ENCODE peak calls at places on chromosomes 11 and 22, in four cellular contexts. W, X, N and I are unnamed samples.
A peak's percentile ranks its signal among the peaks of the same experiment; 100 is the strongest.

GRCh38 chr11:44286268-44286880 is 23.6 kb downstream of the ALX4 start:
- DNase-seq in W (no peak), X (peak; percentile 75), N (peak; percentile 43), I (peak; percentile 68)

GRCh38 chr22:29299136-29299900 is 7.1 kb upstream of the GAS2L1 start:
- DNase-seq in W (no peak), X (no peak), N (no peak), I (no peak)

GRCh38 chr11:120793150-120793549 is 230.8 kb upstream of the TBCEL start:
- DNase-seq in W (no peak), X (no peak), N (no peak), I (no peak)

GRCh38 chr11:110971110-110971509 is 258.9 kb upstream of the ARHGAP20 start:
- DNase-seq in W (peak; percentile 82), X (no peak), N (no peak), I (no peak)

GRCh38 chr22:27684856-27685255 is 116.7 kb downstream of the MN1 start:
- DNase-seq in W (no peak), X (no peak), N (no peak), I (no peak)

GRCh38 chr22:33126881-33127280 is 68.7 kb upstream of the SYN3 start:
- DNase-seq in W (no peak), X (no peak), N (no peak), I (no peak)

GRCh38 chr11:111918390-111919256 is at the start of gene C11orf52:
- DNase-seq in W (peak; percentile 56), X (peak; percentile 55), N (peak; percentile 79), I (no peak)

GRCh38 chr22:24952837-24953293 is 349 bp downstream of the KIAA1671 start:
- DNase-seq in W (peak; percentile 64), X (peak; percentile 77), N (peak; percentile 31), I (peak; percentile 55)

GRCh38 chr11:117410861-117411725 is 83.4 kb downstream of the CEP164 start:
- DNase-seq in W (no peak), X (no peak), N (no peak), I (no peak)

GRCh38 chr22:20031732-20032406 is 11.0 kb downstream of the TANGO2 start:
- DNase-seq in W (no peak), X (no peak), N (no peak), I (no peak)

GRCh38 chr22:17106161-17106784 is 14.9 kb downstream of the TMEM121B start:
- DNase-seq in W (no peak), X (no peak), N (no peak), I (no peak)

GRCh38 chr22:20887375-20887774 is 28.6 kb downstream of the SNAP29 start:
- DNase-seq in W (no peak), X (no peak), N (no peak), I (no peak)

GRCh38 chr11:27266125-27266524 is 96.9 kb downstream of the CCDC34 start:
- DNase-seq in W (no peak), X (no peak), N (no peak), I (peak; percentile 20)

GRCh38 chr11:96072592-96072991 is 148.7 kb upstream of the MTMR2 start:
- DNase-seq in W (no peak), X (no peak), N (no peak), I (no peak)

GRCh38 chr11:118213774-118214173 is 11.0 kb downstream of the JAML start:
- DNase-seq in W (no peak), X (no peak), N (no peak), I (no peak)

GRCh38 chr11:22802861-22803260 is 26.7 kb downstream of the SVIP start:
- DNase-seq in W (no peak), X (no peak), N (no peak), I (no peak)

GRCh38 chr22:30871391-30872281 is 96.9 kb downstream of the MORC2 start:
- DNase-seq in W (no peak), X (no peak), N (no peak), I (peak; percentile 7)

GRCh38 chr11:106668147-106668546 is 350.1 kb downstream of the GUCY1A2 start:
- DNase-seq in W (peak; percentile 75), X (no peak), N (no peak), I (no peak)

GRCh38 chr11:116991491-116991890 is 106.7 kb downstream of the SIK3 start:
- DNase-seq in W (no peak), X (no peak), N (no peak), I (no peak)

GRCh38 chr22:35350539-35351503 is 30.1 kb upstream of the HMOX1 start:
- DNase-seq in W (peak; percentile 91), X (peak; percentile 91), N (peak; percentile 81), I (peak; percentile 92)

GRCh38 chr22:17920145-17920605 is 104.2 kb downstream of the MICAL3 start:
- DNase-seq in W (no peak), X (peak; percentile 39), N (no peak), I (no peak)

GRCh38 chr11:130588471-130588870 is 140.0 kb downstream of the ADAMTS15 start:
- DNase-seq in W (peak; percentile 39), X (no peak), N (no peak), I (no peak)

GRCh38 chr22:30753701-30754100 is 59.0 kb downstream of the OSBP2 start:
- DNase-seq in W (no peak), X (no peak), N (no peak), I (no peak)

GRCh38 chr11:12693485-12694181 is 19.4 kb downstream of the TEAD1 start:
- DNase-seq in W (peak; percentile 99), X (peak; percentile 35), N (peak; percentile 96), I (no peak)

GRCh38 chr22:20422271-20422958 is 15.2 kb downstream of the SCARF2 start:
- DNase-seq in W (peak; percentile 67), X (no peak), N (no peak), I (no peak)

GRCh38 chr22:20459152-20459542 is 21.5 kb upstream of the SCARF2 start:
- DNase-seq in W (no peak), X (no peak), N (no peak), I (no peak)

GRCh38 chr11:38019072-38019775 is 1421.2 kb upstream of the RAG2 start:
- DNase-seq in W (peak; percentile 32), X (peak; percentile 7), N (no peak), I (no peak)

GRCh38 chr11:13260963-13261599 is 16.5 kb upstream of the BMAL1 start:
- DNase-seq in W (peak; percentile 21), X (no peak), N (no peak), I (no peak)

GRCh38 chr11:118915941-118916841 is 9.5 kb downstream of the BCL9L start:
- DNase-seq in W (no peak), X (no peak), N (no peak), I (no peak)

GRCh38 chr11:78020248-78020647 is 2.8 kb downstream of the KCTD14 start:
- DNase-seq in W (no peak), X (no peak), N (no peak), I (no peak)

GRCh38 chr22:46894081-46894671 is 131.7 kb downstream of the TBC1D22A start:
- DNase-seq in W (no peak), X (no peak), N (no peak), I (no peak)

GRCh38 chr11:129264114-129264513 is 72.0 kb upstream of the ARHGAP32 start:
- DNase-seq in W (no peak), X (no peak), N (no peak), I (no peak)

GRCh38 chr22:43094085-43094484 is 4.9 kb upstream of the TTLL1 start:
- DNase-seq in W (no peak), X (no peak), N (no peak), I (no peak)

GRCh38 chr11:133618500-133618899 is 86.2 kb upstream of the OPCML start:
- DNase-seq in W (no peak), X (no peak), N (no peak), I (no peak)

GRCh38 chr11:1782831-1783724 is 19.4 kb upstream of the CTSD start:
- DNase-seq in W (peak; percentile 23), X (no peak), N (no peak), I (peak; percentile 16)

GRCh38 chr22:43013355-43014061 is 1.4 kb downstream of the PACSIN2 start:
- DNase-seq in W (peak; percentile 39), X (no peak), N (no peak), I (no peak)

DNA sequence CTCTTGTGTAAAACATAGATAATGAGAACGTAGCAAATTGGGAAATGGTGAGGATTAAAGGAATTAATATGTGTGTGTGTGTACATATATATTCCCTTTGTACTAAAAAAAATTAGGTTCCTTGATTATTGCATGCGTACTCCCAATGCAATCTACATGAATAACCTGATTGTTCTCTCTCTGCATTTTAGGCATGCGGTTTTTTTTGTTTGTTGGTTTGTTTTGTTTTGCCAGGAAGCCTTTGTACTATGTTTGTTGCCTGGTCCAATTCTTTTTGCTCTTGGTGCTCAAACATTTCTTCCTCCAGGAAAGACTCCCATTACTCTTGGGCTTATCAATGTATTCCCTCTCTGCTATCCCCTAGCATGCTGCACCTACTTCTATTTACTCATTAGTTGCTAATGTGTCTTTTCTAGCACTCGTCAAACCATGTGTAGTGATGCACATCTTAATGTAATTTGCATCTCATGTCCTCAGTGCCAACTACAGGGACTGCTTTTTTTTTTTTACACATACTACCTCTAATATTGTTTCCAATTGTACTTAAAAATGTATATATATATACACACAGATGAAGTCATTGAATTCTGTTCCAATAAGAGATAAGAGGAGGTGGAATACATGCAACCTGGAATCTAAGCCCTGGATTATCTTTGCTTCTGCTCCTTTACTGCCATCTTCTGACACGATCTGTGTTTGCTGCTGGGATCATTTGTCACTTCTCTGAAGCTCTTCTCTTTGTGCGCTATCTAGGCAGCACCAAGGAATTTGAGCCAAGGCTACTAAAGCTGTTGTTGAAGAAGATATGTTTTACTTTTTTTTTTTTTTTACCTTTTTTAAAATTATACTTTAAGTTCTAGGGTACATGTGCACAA is 197.2 kb upstream of the ANO3 start:
- DNase-seq in W (peak; percentile 14), X (peak; percentile 8), N (no peak), I (no peak)
- TF ChIP-seq CTCF in W (peak; percentile 30), X (no peak), N (no peak), I (no peak)

GRCh38 chr11:102734650-102735049 is 9.9 kb upstream of the MMP8 start:
- DNase-seq in W (no peak), X (no peak), N (no peak), I (no peak)
- TF ChIP-seq CTCF in W (no peak), X (no peak), N (no peak), I (no peak)

GRCh38 chr22:40856513-40857308 is at the start of the genes ST13 and XPNPEP3:
- DNase-seq in W (peak; percentile 97), X (peak; percentile 97), N (peak; percentile 92), I (peak; percentile 98)
- TF ChIP-seq CTCF in W (peak; percentile 18), X (peak; percentile 51), N (peak; percentile 20), I (peak; percentile 8)

GRCh38 chr11:46299425-46300067 is 22.1 kb downstream of the CREB3L1 start:
- DNase-seq in W (no peak), X (no peak), N (no peak), I (no peak)
- TF ChIP-seq CTCF in W (no peak), X (no peak), N (no peak), I (no peak)

DNA sequence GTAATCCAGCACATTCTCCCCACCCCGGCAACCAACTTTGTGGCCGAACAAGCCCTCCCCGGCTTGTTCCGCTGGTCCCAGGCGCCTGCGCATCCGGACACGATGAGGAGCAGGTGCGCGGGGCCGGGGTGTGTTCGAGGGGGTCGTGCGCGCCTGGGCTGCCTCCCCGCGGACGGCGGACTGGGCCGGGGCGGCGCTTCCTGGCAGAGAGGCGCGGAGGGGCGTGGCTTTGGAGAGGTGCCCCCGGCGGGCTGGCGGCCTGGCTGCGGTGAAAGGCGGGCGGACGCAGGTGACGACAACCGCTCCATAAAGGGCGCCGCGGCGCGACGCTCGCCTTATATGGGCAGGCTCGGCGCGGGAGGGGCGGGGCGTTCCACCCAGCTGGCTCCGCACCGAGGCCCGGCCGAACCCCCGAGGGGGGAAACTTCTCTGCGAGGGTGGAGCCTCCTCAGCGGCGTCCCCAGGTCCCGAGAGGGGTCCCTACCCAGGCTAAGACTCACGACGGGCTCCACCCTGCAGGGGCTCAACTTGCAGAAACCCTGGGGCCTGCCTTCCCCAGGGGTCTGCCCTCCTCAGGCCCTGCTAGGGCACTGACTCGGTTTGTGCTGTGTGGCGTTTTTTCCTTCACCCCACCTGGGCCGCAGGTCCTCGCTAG is 26.4 kb downstream of the TXN2 start:
- DNase-seq in W (peak; percentile 94), X (peak; percentile 84), N (peak; percentile 80), I (peak; percentile 89)
- TF ChIP-seq CTCF in W (peak; percentile 1), X (no peak), N (no peak), I (no peak)